ENCODE peak calls at places on chromosomes 1 and 21, in four cellular contexts. U is cardiac fibroblast, V is HFFc6, M is AG04450. R is an unnamed sample.

GRCh38 chr1:155079210-155079486 is 511 bp downstream of the EFNA3 start:
- DNase-seq in U (no peak), V (no peak), M (no peak), R (no peak)

GRCh38 chr1:197356723-197357533 is 88.9 kb downstream of the CRB1 start:
- DNase-seq in U (peak; percentile 80), V (peak; percentile 56), M (no peak), R (peak; percentile 64)

GRCh38 chr1:2894381-2895041 is 93.0 kb upstream of the TTC34 start:
- DNase-seq in U (no peak), V (no peak), M (no peak), R (no peak)

GRCh38 chr1:45884700-45885099 is 81.3 kb downstream of the MAST2 start:
- DNase-seq in U (no peak), V (no peak), M (no peak), R (peak; percentile 55)

GRCh38 chr1:10529772-10530171 is 55.0 kb downstream of the PEX14 start:
- DNase-seq in U (no peak), V (no peak), M (no peak), R (no peak)

GRCh38 chr1:201475121-201475520 is 6.1 kb upstream of the PHLDA3 start:
- DNase-seq in U (no peak), V (no peak), M (no peak), R (peak; percentile 94)

GRCh38 chr1:160707171-160708109 is 4.2 kb downstream of the CD48 start:
- DNase-seq in U (no peak), V (no peak), M (no peak), R (no peak)

GRCh38 chr1:235913311-235913710 is 46.6 kb upstream of the LYST start:
- DNase-seq in U (no peak), V (peak; percentile 63), M (no peak), R (peak; percentile 86)

GRCh38 chr1:109803901-109804331 is 40.2 kb upstream of the EPS8L3 start:
- DNase-seq in U (peak; percentile 46), V (no peak), M (no peak), R (no peak)

GRCh38 chr1:244970236-244970652 is 105.9 kb upstream of the HNRNPU start:
- DNase-seq in U (no peak), V (peak; percentile 61), M (peak; percentile 20), R (no peak)

GRCh38 chr1:234870020-234870378 is 258.6 kb downstream of the TOMM20 start:
- DNase-seq in U (no peak), V (no peak), M (no peak), R (no peak)

GRCh38 chr1:53572061-53572801 is 113.0 kb downstream of the DMRTB1 start:
- DNase-seq in U (peak; percentile 42), V (peak; percentile 84), M (peak; percentile 34), R (peak; percentile 81)

GRCh38 chr1:24022611-24023359 is 42.7 kb upstream of the SRSF10 start:
- DNase-seq in U (peak; percentile 82), V (peak; percentile 95), M (no peak), R (peak; percentile 50)

GRCh38 chr21:44913425-44914175 is 7.1 kb downstream of the ITGB2 start:
- DNase-seq in U (no peak), V (no peak), M (no peak), R (no peak)

GRCh38 chr1:51558375-51558924 is 39.4 kb upstream of the EPS15 start:
- DNase-seq in U (peak; percentile 85), V (peak; percentile 87), M (no peak), R (peak; percentile 87)

GRCh38 chr1:105516068-105516467 is 1540.4 kb upstream of the PRMT6 start:
- DNase-seq in U (no peak), V (no peak), M (no peak), R (no peak)

GRCh38 chr1:89147707-89148106 is 21.8 kb upstream of the GBP2 start:
- DNase-seq in U (no peak), V (no peak), M (no peak), R (no peak)

GRCh38 chr1:60989745-60990718 is 92.3 kb upstream of the NFIA start:
- DNase-seq in U (peak; percentile 91), V (peak; percentile 85), M (peak; percentile 37), R (no peak)

GRCh38 chr1:66546045-66546810 is 12.3 kb downstream of the SGIP1 start:
- DNase-seq in U (no peak), V (no peak), M (no peak), R (no peak)

GRCh38 chr1:228314658-228315483 is 91.8 kb downstream of the TRIM11 start:
- DNase-seq in U (no peak), V (no peak), M (no peak), R (no peak)

GRCh38 chr1:245874942-245875580 is 632.0 kb downstream of the SMYD3 start:
- DNase-seq in U (peak; percentile 100), V (peak; percentile 99), M (peak; percentile 99), R (peak; percentile 87)

GRCh38 chr21:38443110-38443509 is 55.2 kb downstream of the ERG start:
- DNase-seq in U (no peak), V (no peak), M (no peak), R (no peak)

GRCh38 chr1:81664341-81664740 is 136.4 kb upstream of the ADGRL2 start:
- DNase-seq in U (peak; percentile 61), V (peak; percentile 56), M (no peak), R (no peak)

GRCh38 chr1:10869933-10870332 is 73.5 kb upstream of the CASZ1 start:
- DNase-seq in U (no peak), V (no peak), M (no peak), R (no peak)

GRCh38 chr1:110262296-110262695 is 52.2 kb downstream of the KCNC4 start:
- DNase-seq in U (no peak), V (no peak), M (no peak), R (no peak)

GRCh38 chr1:185353124-185353523 is 36.1 kb upstream of the IVNS1ABP start:
- DNase-seq in U (no peak), V (no peak), M (no peak), R (no peak)

GRCh38 chr21:45443595-45444181 is 38.7 kb downstream of the COL18A1 start:
- DNase-seq in U (no peak), V (no peak), M (no peak), R (no peak)

GRCh38 chr1:200224315-200224714 is 185.5 kb downstream of the ZNF281 start:
- DNase-seq in U (no peak), V (peak; percentile 65), M (no peak), R (peak; percentile 58)

GRCh38 chr1:27296773-27297214 is 25.2 kb upstream of the TMEM222 start:
- DNase-seq in U (peak; percentile 72), V (peak; percentile 59), M (no peak), R (peak; percentile 25)
- TF ChIP-seq CTCF in U (peak; percentile 73), V (peak; percentile 79), M (peak; percentile 68), R (peak; percentile 67)

DNA sequence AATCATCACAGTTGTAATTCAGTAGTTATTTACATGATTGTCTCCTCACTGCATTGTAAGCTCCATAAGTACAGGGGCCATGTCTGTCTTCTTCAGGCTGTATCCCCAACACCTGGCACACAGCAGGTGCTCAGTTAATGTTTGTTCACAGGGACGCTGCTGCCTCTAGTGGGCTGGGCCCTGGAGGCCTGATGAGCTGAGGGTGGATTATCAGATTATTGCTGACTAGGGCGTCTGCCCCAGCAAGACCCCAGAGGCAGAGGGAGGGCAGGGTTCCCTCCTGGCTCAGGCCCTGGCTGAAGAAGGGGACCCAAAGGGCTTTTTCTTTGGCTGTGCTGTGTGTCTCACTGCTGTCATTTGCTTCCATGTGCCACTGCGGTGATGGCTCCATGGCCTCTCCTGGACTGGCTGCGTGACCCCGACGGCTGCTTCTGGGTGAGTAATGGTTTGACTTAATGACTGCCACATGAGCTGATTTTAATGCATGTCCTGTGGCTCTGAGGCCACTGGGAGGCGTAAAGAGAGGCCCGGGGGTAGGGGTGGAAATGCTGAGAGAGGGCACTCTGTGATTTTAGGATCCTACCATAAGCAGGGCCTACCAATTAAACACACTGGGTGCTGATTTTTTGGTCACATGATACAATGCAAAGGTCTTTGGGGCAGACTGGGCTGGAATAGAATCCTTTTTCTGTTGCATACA is 20.8 kb upstream of the EPB41 start:
- DNase-seq in U (peak; percentile 11), V (peak; percentile 78), M (no peak), R (no peak)
- TF ChIP-seq CTCF in U (peak; percentile 27), V (peak; percentile 79), M (peak; percentile 45), R (peak; percentile 45)

GRCh38 chr1:65063025-65063424 is 85.0 kb upstream of the AK4 start:
- DNase-seq in U (no peak), V (no peak), M (no peak), R (no peak)
- TF ChIP-seq CTCF in U (no peak), V (no peak), M (no peak), R (peak; percentile 39)

DNA sequence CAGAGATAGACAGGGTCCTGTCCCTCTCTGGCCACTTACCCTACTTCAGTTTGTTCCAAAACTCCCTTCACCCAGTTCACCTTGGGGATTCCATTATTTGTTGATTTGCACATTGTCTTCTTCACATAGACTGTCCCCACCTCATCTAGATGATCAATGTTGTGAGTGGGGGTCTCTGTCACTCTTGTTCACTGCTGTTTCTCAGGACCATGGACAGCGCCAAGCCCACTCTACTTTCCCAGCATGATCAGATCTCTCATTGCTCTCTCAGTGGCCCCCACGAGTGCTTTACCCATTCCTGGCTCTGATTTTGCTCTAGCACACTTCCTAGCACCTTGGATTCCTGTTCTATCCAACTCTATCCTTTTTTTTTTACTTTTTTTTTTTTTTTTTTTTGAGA is 45.4 kb upstream of the IGSF21 start:
- DNase-seq in U (no peak), V (no peak), M (no peak), R (no peak)
- TF ChIP-seq CTCF in U (no peak), V (no peak), M (no peak), R (no peak)

DNA sequence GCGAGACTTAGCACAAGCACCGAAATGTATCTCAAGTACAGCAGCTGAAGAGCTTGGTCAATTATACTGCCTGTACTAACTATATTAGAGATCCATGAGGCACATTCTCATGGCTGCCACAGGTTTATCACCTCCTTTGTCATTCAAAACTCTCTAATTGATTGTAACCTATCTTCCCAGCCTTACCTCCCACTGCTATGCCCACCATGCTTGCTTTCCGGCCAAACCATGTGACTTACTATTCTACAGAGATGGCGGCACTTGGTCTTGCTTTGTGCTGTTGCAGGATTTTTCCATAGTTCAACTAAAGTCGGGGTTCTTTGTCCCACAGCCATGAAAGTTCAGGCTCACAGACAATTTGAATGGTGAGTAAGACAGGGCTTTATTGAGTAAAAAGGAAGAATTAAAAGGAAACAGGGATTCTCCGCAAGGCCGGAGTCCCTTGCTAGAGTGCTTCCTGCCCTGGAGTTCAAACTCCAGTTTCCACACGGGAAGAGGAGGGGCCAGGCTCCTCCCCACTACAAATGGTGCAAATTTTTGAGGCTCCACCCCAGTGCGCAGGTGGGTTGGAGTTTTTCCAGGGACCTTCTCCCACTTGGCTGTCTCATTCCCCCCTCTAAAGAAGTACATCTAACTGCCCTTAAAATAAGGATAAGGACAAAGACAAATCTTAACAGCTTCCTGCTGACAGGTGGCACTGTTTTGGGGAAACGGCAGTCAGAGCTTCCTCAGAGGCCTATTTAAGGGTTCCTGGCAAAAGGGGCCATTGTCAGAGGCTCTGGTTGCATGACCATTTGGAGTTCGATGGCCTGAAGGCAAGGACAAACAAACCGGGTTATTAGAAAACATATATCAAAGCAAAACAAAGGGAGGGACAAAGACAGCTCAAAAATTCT is 28.7 kb downstream of the FMO2 start:
- DNase-seq in U (no peak), V (no peak), M (no peak), R (no peak)
- TF ChIP-seq CTCF in U (no peak), V (peak; percentile 22), M (no peak), R (no peak)

R was measured in foreskin keratinocyte.